ENCODE peak calls at places on chromosome 7, in nine cellular contexts. X is RCC 7860, Z is BJ, H is PC-3, U is choroid plexus epithelial cell, F is astrocyte of the hippocampus, W is Kasumi-1, A is NCI-H748 treated with DMSO at 0.1 percent for 48 hours, L is glutamatergic neuron. O is an unnamed sample.

GRCh38 chr7:156963472-156963871 is 14.0 kb downstream of the NOM1 start:
- DNase-seq in L (no peak), Z (no peak), U (no peak), X (no peak), F (no peak), H (no peak), W (no peak), A (no peak), O (no peak)

GRCh38 chr7:2862831-2863361 is 18.8 kb upstream of the GNA12 start:
- DNase-seq in W (peak), Z (no peak), A (no peak), H (peak), F (peak), U (peak), X (peak), L (no peak), O (peak)

GRCh38 chr7:112422842-112423496 is 27.3 kb upstream of the IFRD1 start:
- DNase-seq in L (peak), H (peak), Z (peak), F (peak), X (peak), A (peak), U (peak), W (peak), O (peak)

GRCh38 chr7:143240323-143241168 is 18.7 kb downstream of the TAS2R40 start:
- DNase-seq in U (peak), L (peak), Z (peak), W (peak), X (peak), H (peak), A (peak), F (peak), O (peak)

GRCh38 chr7:92158660-92159575 is 20.0 kb downstream of the LRRD1 start:
- DNase-seq in U (peak), A (no peak), F (peak), H (peak), Z (peak), W (no peak), X (peak), L (no peak), O (no peak)

GRCh38 chr7:130070900-130071622 is 727 bp downstream of the KLHDC10 start:
- DNase-seq in H (no peak), L (no peak), F (peak), X (no peak), A (peak), W (peak), U (peak), Z (no peak), O (peak)

GRCh38 chr7:38411404-38411803 is 138.0 kb upstream of the TARP start:
- DNase-seq in X (no peak), L (peak), F (no peak), Z (no peak), A (no peak), U (peak), W (peak), H (peak), O (no peak)

GRCh38 chr7:84688671-84689070 is 494.1 kb upstream of the SEMA3A start:
- DNase-seq in H (peak), Z (no peak), U (peak), F (no peak), A (no peak), W (no peak), X (no peak), L (no peak), O (no peak)

GRCh38 chr7:132225216-132226030 is 350.8 kb downstream of the PLXNA4 start:
- DNase-seq in Z (no peak), X (no peak), A (no peak), F (no peak), W (no peak), H (peak), U (no peak), L (no peak), O (no peak)

GRCh38 chr7:32937344-32938174 is 19.7 kb upstream of the FKBP9 start:
- DNase-seq in A (peak), F (peak), L (peak), X (no peak), Z (no peak), U (peak), W (no peak), H (no peak), O (peak)

GRCh38 chr7:50560865-50561351 is 4.3 kb downstream of the DDC start:
- DNase-seq in Z (no peak), H (no peak), W (no peak), L (peak), F (no peak), U (no peak), X (no peak), A (peak), O (no peak)

GRCh38 chr7:1562611-1563051 is 6.6 kb upstream of the TMEM184A start:
- DNase-seq in W (no peak), H (no peak), X (no peak), Z (no peak), U (no peak), F (no peak), A (no peak), L (peak), O (peak)

GRCh38 chr7:128721376-128721775 is 17.8 kb upstream of the CALU start:
- DNase-seq in L (no peak), F (no peak), Z (no peak), H (no peak), X (no peak), U (no peak), W (no peak), A (no peak), O (no peak)

GRCh38 chr7:46058424-46058823 is 137.4 kb upstream of the IGFBP3 start:
- DNase-seq in L (no peak), X (no peak), Z (peak), F (no peak), W (no peak), A (no peak), U (peak), H (peak), O (no peak)

GRCh38 chr7:80699656-80700318 is 61.3 kb downstream of the CD36 start:
- DNase-seq in W (no peak), H (no peak), Z (no peak), U (peak), A (no peak), L (no peak), F (peak), X (no peak), O (peak)

GRCh38 chr7:105776068-105776790 is 100.2 kb downstream of the ATXN7L1 start:
- DNase-seq in W (no peak), A (no peak), F (peak), H (peak), Z (peak), U (peak), X (peak), L (peak), O (peak)

GRCh38 chr7:121604627-121605296 is 208.7 kb upstream of the FAM3C start:
- DNase-seq in H (no peak), W (no peak), Z (no peak), U (peak), F (peak), L (no peak), X (no peak), A (no peak), O (no peak)

GRCh38 chr7:108460964-108461363 is 4.7 kb upstream of the NRCAM start:
- DNase-seq in U (no peak), H (no peak), Z (no peak), F (no peak), A (no peak), X (no peak), L (no peak), W (no peak), O (no peak)

GRCh38 chr7:148340881-148341280 is 249.7 kb upstream of the C7orf33 start:
- DNase-seq in W (no peak), A (no peak), L (no peak), X (no peak), H (no peak), U (no peak), Z (no peak), F (no peak), O (no peak)

GRCh38 chr7:151397026-151397425 is 12.8 kb downstream of the WDR86 start:
- DNase-seq in L (no peak), H (no peak), Z (no peak), X (no peak), F (no peak), A (no peak), W (no peak), U (no peak), O (no peak)

GRCh38 chr7:64875258-64875657 is 27.8 kb upstream of the ZNF273 start:
- DNase-seq in F (no peak), L (no peak), H (no peak), Z (no peak), A (no peak), U (no peak), X (no peak), W (no peak), O (no peak)

GRCh38 chr7:91953618-91954017 is 13.0 kb downstream of the AKAP9 start:
- DNase-seq in H (peak), X (no peak), A (no peak), F (peak), U (peak), L (no peak), Z (no peak), W (peak), O (no peak)

GRCh38 chr7:34946486-34946885 is 90.8 kb downstream of the DPY19L1 start:
- DNase-seq in A (no peak), U (no peak), F (no peak), Z (no peak), L (no peak), W (no peak), X (no peak), H (no peak), O (no peak)

GRCh38 chr7:44655341-44655740 is 48.9 kb downstream of the OGDH start:
- DNase-seq in X (no peak), A (no peak), W (no peak), L (no peak), Z (no peak), H (no peak), F (no peak), U (no peak), O (no peak)

GRCh38 chr7:20642171-20642570 is 26.7 kb downstream of the ABCB5 start:
- DNase-seq in X (no peak), F (peak), H (no peak), W (no peak), A (no peak), Z (peak), U (no peak), L (no peak), O (no peak)

GRCh38 chr7:142104550-142105527 is 6.7 kb upstream of the MGAM2 start:
- DNase-seq in L (no peak), W (peak), F (no peak), Z (no peak), X (no peak), U (peak), H (peak), A (no peak), O (peak)

GRCh38 chr7:63867127-63867526 is 131.5 kb upstream of the ZNF722 start:
- DNase-seq in X (no peak), F (no peak), L (no peak), U (no peak), H (no peak), A (no peak), Z (no peak), W (no peak), O (no peak)

GRCh38 chr7:128128401-128128800 is 97.2 kb upstream of the LRRC4 start:
- DNase-seq in L (no peak), Z (no peak), W (no peak), U (no peak), F (no peak), A (no peak), H (no peak), X (no peak), O (no peak)

GRCh38 chr7:106119719-106120118 is 7.6 kb upstream of the SYPL1 start:
- DNase-seq in W (no peak), F (no peak), Z (no peak), H (no peak), U (no peak), X (no peak), A (no peak), L (no peak), O (no peak)

GRCh38 chr7:104922187-104923009 is 91.6 kb upstream of the KMT2E start:
- DNase-seq in X (no peak), H (no peak), Z (no peak), L (no peak), U (peak), W (no peak), F (peak), A (no peak), O (no peak)

GRCh38 chr7:102152672-102153585 is 133.7 kb upstream of the SH2B2 start:
- DNase-seq in H (peak), L (no peak), W (no peak), A (no peak), U (peak), F (peak), Z (no peak), X (peak), O (no peak)

GRCh38 chr7:143345428-143345900 is 17.0 kb downstream of the FAM131B start:
- DNase-seq in X (no peak), F (peak), W (no peak), Z (no peak), L (peak), U (peak), A (peak), H (no peak), O (no peak)

GRCh38 chr7:152383341-152384234 is 52.2 kb downstream of the KMT2C start:
- DNase-seq in L (no peak), U (peak), Z (peak), F (peak), H (no peak), X (peak), W (no peak), A (no peak), O (no peak)

GRCh38 chr7:81719865-81720264 is 50.0 kb downstream of the HGF start:
- DNase-seq in F (no peak), W (no peak), L (no peak), H (no peak), Z (no peak), A (no peak), X (no peak), U (peak), O (no peak)

GRCh38 chr7:90973146-90973545 is 291.1 kb upstream of the FZD1 start:
- DNase-seq in L (no peak), A (no peak), X (no peak), H (no peak), W (no peak), U (no peak), F (no peak), Z (no peak), O (no peak)

GRCh38 chr7:41326616-41327015 is 376.3 kb downstream of the INHBA start:
- DNase-seq in X (no peak), W (no peak), F (no peak), L (no peak), Z (no peak), H (no peak), U (no peak), A (no peak), O (no peak)

GRCh38 chr7:120293027-120293426 is 20.1 kb downstream of the KCND2 start:
- DNase-seq in A (no peak), U (no peak), H (no peak), Z (no peak), F (no peak), X (no peak), L (no peak), W (no peak), O (no peak)